ENCODE peak calls at places on chromosomes 11 and 22, in six cellular contexts. T is osteocyte, U is AG04449, F is BJ, M is lower lobe of right lung, J is OCI-M1. Z is an unnamed sample.

GRCh38 chr11:35354644-35355043 is 64.7 kb downstream of the SLC1A2 start:
- DNase-seq in T (no peak), U (peak), F (peak), M (no peak), J (no peak), Z (no peak)

GRCh38 chr22:32723632-32724031 is 77.9 kb upstream of the TIMP3 start:
- DNase-seq in T (no peak), U (peak), F (peak), M (peak), J (peak), Z (no peak)

GRCh38 chr11:8719260-8720190 is 36.9 kb downstream of the RPL27A start:
- DNase-seq in T (no peak), U (peak), F (peak), M (no peak), J (no peak), Z (no peak)

GRCh38 chr22:40805239-40805638 is 13.9 kb downstream of the SLC25A17 start:
- DNase-seq in T (no peak), U (no peak), F (no peak), M (no peak), J (no peak), Z (no peak)

GRCh38 chr11:626475-627272 is at the start of gene SCT:
- DNase-seq in T (no peak), U (no peak), F (no peak), M (peak), J (no peak), Z (no peak)

GRCh38 chr11:6646631-6647281 is 8.9 kb downstream of the DCHS1 start:
- DNase-seq in T (peak), U (no peak), F (peak), M (no peak), J (peak), Z (peak)

GRCh38 chr11:63906585-63906984 is 10.4 kb downstream of the RCOR2 start:
- DNase-seq in T (no peak), U (no peak), F (no peak), M (no peak), J (peak), Z (peak)

GRCh38 chr22:26923498-26923897 is 266.1 kb downstream of the MIAT start:
- DNase-seq in T (no peak), U (no peak), F (no peak), M (no peak), J (no peak), Z (no peak)

Z was measured in nephron progenitor cell.